ENCODE peak calls at places on chromosome 11, in five cellular contexts. One of them, this sample, is unnamed.

GRCh38 chr11:93123351-93123898 is 74.4 kb downstream of the SLC36A4 start:
- DNase-seq in heart right ventricle: peak; percentile 29
- DNase-seq in pancreas: peak; percentile 74
- DNase-seq in right lobe of liver: no peak
- DNase-seq in SK-N-SH: no peak
- DNase-seq in this sample: no peak

GRCh38 chr11:8566613-8567210 is 27.3 kb downstream of the STK33 start:
- DNase-seq in SK-N-SH: peak; percentile 14
- DNase-seq in pancreas: no peak
- DNase-seq in heart right ventricle: no peak
- DNase-seq in right lobe of liver: no peak
- DNase-seq in this sample: no peak

GRCh38 chr11:11391796-11392195 is 38.7 kb upstream of the CSNK2A3 start:
- DNase-seq in right lobe of liver: no peak
- DNase-seq in heart right ventricle: no peak
- DNase-seq in pancreas: no peak
- DNase-seq in SK-N-SH: no peak
- DNase-seq in this sample: no peak

GRCh38 chr11:16921019-16921418 is 93.2 kb downstream of the PLEKHA7 start:
- DNase-seq in SK-N-SH: no peak
- DNase-seq in heart right ventricle: no peak
- DNase-seq in right lobe of liver: no peak
- DNase-seq in pancreas: no peak
- DNase-seq in this sample: no peak

GRCh38 chr11:1861435-1862411 is 8.8 kb downstream of the LSP1 start:
- DNase-seq in pancreas: no peak
- DNase-seq in SK-N-SH: no peak
- DNase-seq in heart right ventricle: no peak
- DNase-seq in right lobe of liver: no peak
- DNase-seq in this sample: no peak

GRCh38 chr11:20618083-20618482 is 18.7 kb downstream of the SLC6A5 start:
- DNase-seq in heart right ventricle: no peak
- DNase-seq in right lobe of liver: no peak
- DNase-seq in SK-N-SH: no peak
- DNase-seq in pancreas: no peak
- DNase-seq in this sample: no peak

GRCh38 chr11:28767574-28767973 is 659.4 kb downstream of the METTL15 start:
- DNase-seq in pancreas: no peak
- DNase-seq in right lobe of liver: no peak
- DNase-seq in SK-N-SH: no peak
- DNase-seq in heart right ventricle: no peak
- DNase-seq in this sample: no peak

GRCh38 chr11:43268786-43269185 is 43.0 kb upstream of the API5 start:
- DNase-seq in SK-N-SH: peak; percentile 21
- DNase-seq in heart right ventricle: no peak
- DNase-seq in pancreas: no peak
- DNase-seq in right lobe of liver: no peak
- DNase-seq in this sample: no peak

GRCh38 chr11:74011360-74012071 is 2.6 kb upstream of the UCP3 start:
- DNase-seq in heart right ventricle: no peak
- DNase-seq in right lobe of liver: no peak
- DNase-seq in pancreas: no peak
- DNase-seq in SK-N-SH: no peak
- DNase-seq in this sample: no peak

GRCh38 chr11:20712912-20713311 is 43.5 kb downstream of the NELL1 start:
- DNase-seq in heart right ventricle: no peak
- DNase-seq in pancreas: no peak
- DNase-seq in SK-N-SH: no peak
- DNase-seq in right lobe of liver: no peak
- DNase-seq in this sample: peak; percentile 61

GRCh38 chr11:126153999-126154398 is 57.5 kb downstream of the RPUSD4 start:
- DNase-seq in pancreas: no peak
- DNase-seq in SK-N-SH: no peak
- DNase-seq in heart right ventricle: no peak
- DNase-seq in right lobe of liver: peak; percentile 4
- DNase-seq in this sample: no peak

GRCh38 chr11:122656631-122657101 is 1.1 kb downstream of the UBASH3B start:
- DNase-seq in pancreas: peak; percentile 43
- DNase-seq in right lobe of liver: peak; percentile 68
- DNase-seq in heart right ventricle: peak; percentile 29
- DNase-seq in SK-N-SH: no peak
- DNase-seq in this sample: peak; percentile 85

GRCh38 chr11:59756845-59757244 is 1.7 kb downstream of the STX3 start:
- DNase-seq in heart right ventricle: no peak
- DNase-seq in SK-N-SH: no peak
- DNase-seq in right lobe of liver: peak; percentile 51
- DNase-seq in pancreas: peak; percentile 44
- DNase-seq in this sample: peak; percentile 62

GRCh38 chr11:42631223-42631843 is 680.5 kb upstream of the API5 start:
- DNase-seq in pancreas: no peak
- DNase-seq in right lobe of liver: no peak
- DNase-seq in SK-N-SH: peak; percentile 33
- DNase-seq in heart right ventricle: no peak
- DNase-seq in this sample: peak; percentile 52

GRCh38 chr11:110125632-110126031 is 32.4 kb downstream of the ZC3H12C start:
- DNase-seq in right lobe of liver: no peak
- DNase-seq in SK-N-SH: no peak
- DNase-seq in pancreas: no peak
- DNase-seq in heart right ventricle: no peak
- DNase-seq in this sample: no peak

GRCh38 chr11:1868636-1869291 is 15.9 kb downstream of the LSP1 start:
- DNase-seq in SK-N-SH: no peak
- DNase-seq in right lobe of liver: peak; percentile 32
- DNase-seq in heart right ventricle: peak; percentile 61
- DNase-seq in pancreas: peak; percentile 40
- DNase-seq in this sample: no peak

GRCh38 chr11:76577199-76577920 is 93.2 kb downstream of the LRRC32 start:
- DNase-seq in right lobe of liver: no peak
- DNase-seq in pancreas: no peak
- DNase-seq in SK-N-SH: peak; percentile 88
- DNase-seq in heart right ventricle: peak; percentile 84
- DNase-seq in this sample: no peak

GRCh38 chr11:69642913-69643632 is 2.1 kb downstream of the CCND1 start:
- DNase-seq in pancreas: peak; percentile 82
- DNase-seq in right lobe of liver: peak; percentile 85
- DNase-seq in SK-N-SH: peak; percentile 84
- DNase-seq in heart right ventricle: peak; percentile 88
- DNase-seq in this sample: peak; percentile 91

GRCh38 chr11:127564803-127565202 is 564.2 kb upstream of the KIRREL3 start:
- DNase-seq in SK-N-SH: no peak
- DNase-seq in right lobe of liver: no peak
- DNase-seq in heart right ventricle: no peak
- DNase-seq in pancreas: no peak
- DNase-seq in this sample: peak; percentile 45

GRCh38 chr11:38476808-38477565 is 1879.0 kb upstream of the RAG2 start:
- DNase-seq in right lobe of liver: no peak
- DNase-seq in SK-N-SH: no peak
- DNase-seq in heart right ventricle: no peak
- DNase-seq in pancreas: no peak
- DNase-seq in this sample: no peak

GRCh38 chr11:69497221-69497787 is 15.8 kb downstream of the LINC01488 start:
- DNase-seq in pancreas: peak; percentile 80
- DNase-seq in SK-N-SH: no peak
- DNase-seq in right lobe of liver: peak; percentile 61
- DNase-seq in heart right ventricle: peak; percentile 84
- DNase-seq in this sample: no peak

GRCh38 chr11:8717876-8718753 is 35.5 kb downstream of the RPL27A start:
- DNase-seq in SK-N-SH: no peak
- DNase-seq in right lobe of liver: peak; percentile 77
- DNase-seq in heart right ventricle: peak; percentile 39
- DNase-seq in pancreas: peak; percentile 59
- DNase-seq in this sample: peak; percentile 78

GRCh38 chr11:12717851-12718291 is 43.6 kb downstream of the TEAD1 start:
- DNase-seq in SK-N-SH: no peak
- DNase-seq in pancreas: no peak
- DNase-seq in heart right ventricle: no peak
- DNase-seq in right lobe of liver: no peak
- DNase-seq in this sample: no peak

GRCh38 chr11:17721242-17721999 is 2.0 kb downstream of the MYOD1 start:
- DNase-seq in right lobe of liver: no peak
- DNase-seq in pancreas: no peak
- DNase-seq in heart right ventricle: no peak
- DNase-seq in SK-N-SH: peak; percentile 62
- DNase-seq in this sample: no peak

GRCh38 chr11:122033193-122033592 is 82.8 kb downstream of the BLID start:
- DNase-seq in heart right ventricle: no peak
- DNase-seq in right lobe of liver: no peak
- DNase-seq in pancreas: no peak
- DNase-seq in SK-N-SH: no peak
- DNase-seq in this sample: no peak

GRCh38 chr11:70397336-70397982 is 870 bp upstream of the CTTN start:
- DNase-seq in pancreas: no peak
- DNase-seq in right lobe of liver: peak; percentile 48
- DNase-seq in heart right ventricle: no peak
- DNase-seq in SK-N-SH: peak; percentile 57
- DNase-seq in this sample: peak; percentile 78

GRCh38 chr11:9604134-9604533 is 30.7 kb downstream of the WEE1 start:
- DNase-seq in heart right ventricle: no peak
- DNase-seq in right lobe of liver: no peak
- DNase-seq in pancreas: no peak
- DNase-seq in SK-N-SH: no peak
- DNase-seq in this sample: peak; percentile 25

GRCh38 chr11:8665222-8665621 is 17.2 kb downstream of the TRIM66 start:
- DNase-seq in SK-N-SH: no peak
- DNase-seq in right lobe of liver: no peak
- DNase-seq in heart right ventricle: no peak
- DNase-seq in pancreas: no peak
- DNase-seq in this sample: peak; percentile 3

GRCh38 chr11:117473692-117474091 is 146.0 kb downstream of the CEP164 start:
- DNase-seq in SK-N-SH: no peak
- DNase-seq in pancreas: no peak
- DNase-seq in heart right ventricle: no peak
- DNase-seq in right lobe of liver: no peak
- DNase-seq in this sample: peak; percentile 69

GRCh38 chr11:1921576-1922141 is 2.2 kb downstream of the TNNT3 start:
- DNase-seq in SK-N-SH: peak; percentile 72
- DNase-seq in pancreas: peak; percentile 43
- DNase-seq in right lobe of liver: peak; percentile 53
- DNase-seq in heart right ventricle: peak; percentile 67
- DNase-seq in this sample: no peak

GRCh38 chr11:65606876-65607613 is 7.0 kb downstream of the MAP3K11 start:
- DNase-seq in heart right ventricle: peak; percentile 93
- DNase-seq in right lobe of liver: no peak
- DNase-seq in SK-N-SH: peak; percentile 100
- DNase-seq in pancreas: peak; percentile 63
- DNase-seq in this sample: peak; percentile 100

GRCh38 chr11:85752890-85753581 is 57.9 kb downstream of the SYTL2 start:
- DNase-seq in pancreas: no peak
- DNase-seq in right lobe of liver: no peak
- DNase-seq in SK-N-SH: no peak
- DNase-seq in heart right ventricle: no peak
- DNase-seq in this sample: no peak

GRCh38 chr11:112665291-112665690 is 295.9 kb upstream of the NCAM1 start:
- DNase-seq in pancreas: no peak
- DNase-seq in SK-N-SH: no peak
- DNase-seq in right lobe of liver: no peak
- DNase-seq in heart right ventricle: no peak
- DNase-seq in this sample: no peak

GRCh38 chr11:32266611-32267010 is 168.7 kb downstream of the WT1 start:
- DNase-seq in right lobe of liver: no peak
- DNase-seq in SK-N-SH: no peak
- DNase-seq in heart right ventricle: no peak
- DNase-seq in pancreas: no peak
- DNase-seq in this sample: no peak

GRCh38 chr11:129455756-129456436 is 80.2 kb downstream of the BARX2 start:
- DNase-seq in heart right ventricle: no peak
- DNase-seq in SK-N-SH: no peak
- DNase-seq in right lobe of liver: no peak
- DNase-seq in pancreas: no peak
- DNase-seq in this sample: no peak

DNA sequence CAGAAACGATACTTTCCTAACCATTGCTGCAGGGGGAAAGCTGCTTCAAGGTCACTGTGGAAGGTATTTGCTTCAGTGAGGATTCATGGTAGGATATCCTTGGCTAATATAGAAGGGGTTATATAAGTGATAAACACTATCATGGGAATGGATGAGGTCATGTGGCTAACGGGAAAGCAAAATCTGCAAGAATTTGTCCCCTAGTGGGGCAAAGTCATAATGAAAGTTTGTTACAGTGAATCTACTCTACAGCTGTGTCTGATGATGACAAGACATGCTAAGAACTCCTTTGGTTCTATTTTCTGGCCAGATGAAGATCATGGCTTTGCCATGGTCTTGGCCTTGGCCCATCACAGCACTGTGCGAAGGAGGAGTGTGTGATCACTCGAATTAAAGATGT is 13.8 kb downstream of the MMP20 start:
- DNase-seq in heart right ventricle: no peak
- DNase-seq in right lobe of liver: no peak
- DNase-seq in pancreas: no peak
- DNase-seq in SK-N-SH: no peak
- DNase-seq in this sample: no peak
- H3K4me1 ChIP-seq in heart right ventricle: no peaks in the 10 kb centered on the region
- H3K4me1 ChIP-seq in right lobe of liver: no peaks in the 10 kb centered on the region
- H3K4me1 ChIP-seq in pancreas: no peaks in the 10 kb centered on the region
- H3K4me1 ChIP-seq in SK-N-SH: no peaks in the 10 kb centered on the region
- H3K4me1 ChIP-seq in this sample: peaks cover 10% of the 10 kb centered on the region

GRCh38 chr11:369336-370018 is at the start of gene B4GALNT4:
- DNase-seq in right lobe of liver: peak; percentile 20
- DNase-seq in SK-N-SH: peak; percentile 99
- DNase-seq in pancreas: peak; percentile 46
- DNase-seq in heart right ventricle: no peak
- DNase-seq in this sample: peak; percentile 63
- H3K27ac ChIP-seq in right lobe of liver: no peak within 1 kb of the TSS
- H3K27ac ChIP-seq in SK-N-SH: no peak within 1 kb of the TSS
- H3K27ac ChIP-seq in pancreas: no peak within 1 kb of the TSS
- H3K27ac ChIP-seq in heart right ventricle: no peak within 1 kb of the TSS
- H3K27ac ChIP-seq in this sample: peak within 1 kb of the TSS; percentile 81

GRCh38 chr11:119483881-119484371 is 61.0 kb upstream of the THY1 start:
- DNase-seq in pancreas: no peak
- DNase-seq in heart right ventricle: no peak
- DNase-seq in right lobe of liver: no peak
- DNase-seq in SK-N-SH: no peak
- DNase-seq in this sample: peak; percentile 44

GRCh38 chr11:119486016-119486415 is 63.0 kb upstream of the THY1 start:
- DNase-seq in pancreas: no peak
- DNase-seq in right lobe of liver: no peak
- DNase-seq in SK-N-SH: no peak
- DNase-seq in heart right ventricle: no peak
- DNase-seq in this sample: peak; percentile 52

GRCh38 chr11:119486691-119487259 is 63.8 kb upstream of the THY1 start:
- DNase-seq in pancreas: no peak
- DNase-seq in SK-N-SH: no peak
- DNase-seq in heart right ventricle: no peak
- DNase-seq in right lobe of liver: no peak
- DNase-seq in this sample: peak; percentile 40

GRCh38 chr11:119483341-119483880 is 60.4 kb upstream of the THY1 start:
- DNase-seq in right lobe of liver: no peak
- DNase-seq in heart right ventricle: no peak
- DNase-seq in SK-N-SH: no peak
- DNase-seq in pancreas: no peak
- DNase-seq in this sample: peak; percentile 29

GRCh38 chr11:119484741-119485605 is 62.0 kb upstream of the THY1 start:
- DNase-seq in SK-N-SH: no peak
- DNase-seq in right lobe of liver: no peak
- DNase-seq in heart right ventricle: no peak
- DNase-seq in pancreas: no peak
- DNase-seq in this sample: peak; percentile 82
- TF ChIP-seq CTCF in SK-N-SH: no peak
- TF ChIP-seq CTCF in right lobe of liver: no peak
- TF ChIP-seq CTCF in heart right ventricle: no peak
- TF ChIP-seq CTCF in pancreas: no peak
- TF ChIP-seq CTCF in this sample: peak; percentile 69

GRCh38 chr11:14620027-14620511 is 23.5 kb upstream of the PDE3B start:
- DNase-seq in heart right ventricle: no peak
- DNase-seq in pancreas: no peak
- DNase-seq in right lobe of liver: peak; percentile 85
- DNase-seq in SK-N-SH: no peak
- DNase-seq in this sample: no peak
- H3K4me1 ChIP-seq in heart right ventricle: no peaks in the 10 kb centered on the region
- H3K4me1 ChIP-seq in pancreas: peaks cover 9% of the 10 kb centered on the region
- H3K4me1 ChIP-seq in right lobe of liver: no peaks in the 10 kb centered on the region
- H3K4me1 ChIP-seq in SK-N-SH: peaks cover 2% of the 10 kb centered on the region
- H3K4me1 ChIP-seq in this sample: no peaks in the 10 kb centered on the region